ENCODE peak calls at places on chromosomes 4 and X, in eight cellular contexts. One of them, this sample, is unnamed.

GRCh38 chr4:168039593-168039992 is 52.7 kb upstream of the ANXA10 start:
- DNase-seq in progenitor cell of endocrine pancreas: no peak
- DNase-seq in kidney glomerular epithelial cell: no peak
- DNase-seq in lung: no peak
- DNase-seq in RPMI8226: no peak
- DNase-seq in adipocyte: no peak
- DNase-seq in stimulated activated CD4-positive, alpha-beta T cell treated with anti-CD3 and anti-CD28 coated beads, Interleukin-15, amount 100 ng/mL, for 24 hours: no peak
- DNase-seq in HS-5: no peak
- DNase-seq in this sample: no peak

GRCh38 chrX:44244008-44244407 is 99.5 kb downstream of the EFHC2 start:
- DNase-seq in progenitor cell of endocrine pancreas: no peak
- DNase-seq in kidney glomerular epithelial cell: peak
- DNase-seq in lung: no peak
- DNase-seq in RPMI8226: no peak
- DNase-seq in adipocyte: peak
- DNase-seq in stimulated activated CD4-positive, alpha-beta T cell treated with anti-CD3 and anti-CD28 coated beads, Interleukin-15, amount 100 ng/mL, for 24 hours: no peak
- DNase-seq in HS-5: peak
- DNase-seq in this sample: peak

GRCh38 chr4:4593596-4593995 is 51.7 kb upstream of the STX18 start:
- DNase-seq in progenitor cell of endocrine pancreas: no peak
- DNase-seq in kidney glomerular epithelial cell: no peak
- DNase-seq in lung: no peak
- DNase-seq in RPMI8226: no peak
- DNase-seq in adipocyte: no peak
- DNase-seq in stimulated activated CD4-positive, alpha-beta T cell treated with anti-CD3 and anti-CD28 coated beads, Interleukin-15, amount 100 ng/mL, for 24 hours: no peak
- DNase-seq in HS-5: no peak
- DNase-seq in this sample: no peak

GRCh38 chrX:70636218-70636617 is 191.6 kb downstream of the DLG3 start:
- DNase-seq in progenitor cell of endocrine pancreas: no peak
- DNase-seq in kidney glomerular epithelial cell: no peak
- DNase-seq in lung: no peak
- DNase-seq in RPMI8226: no peak
- DNase-seq in adipocyte: no peak
- DNase-seq in stimulated activated CD4-positive, alpha-beta T cell treated with anti-CD3 and anti-CD28 coated beads, Interleukin-15, amount 100 ng/mL, for 24 hours: no peak
- DNase-seq in HS-5: no peak
- DNase-seq in this sample: no peak

GRCh38 chr4:157980158-157980557 is 192.7 kb downstream of the GASK1B start:
- DNase-seq in progenitor cell of endocrine pancreas: no peak
- DNase-seq in kidney glomerular epithelial cell: no peak
- DNase-seq in lung: no peak
- DNase-seq in RPMI8226: no peak
- DNase-seq in adipocyte: no peak
- DNase-seq in stimulated activated CD4-positive, alpha-beta T cell treated with anti-CD3 and anti-CD28 coated beads, Interleukin-15, amount 100 ng/mL, for 24 hours: no peak
- DNase-seq in HS-5: no peak
- DNase-seq in this sample: no peak

GRCh38 chr4:76897522-76898384 is at the start of gene SOWAHB:
- DNase-seq in progenitor cell of endocrine pancreas: peak
- DNase-seq in kidney glomerular epithelial cell: peak
- DNase-seq in lung: peak
- DNase-seq in RPMI8226: no peak
- DNase-seq in adipocyte: peak
- DNase-seq in stimulated activated CD4-positive, alpha-beta T cell treated with anti-CD3 and anti-CD28 coated beads, Interleukin-15, amount 100 ng/mL, for 24 hours: peak
- DNase-seq in HS-5: no peak
- DNase-seq in this sample: peak

GRCh38 chr4:68180858-68181531 is 51.3 kb upstream of the TMPRSS11F start:
- DNase-seq in progenitor cell of endocrine pancreas: no peak
- DNase-seq in kidney glomerular epithelial cell: peak
- DNase-seq in lung: no peak
- DNase-seq in RPMI8226: no peak
- DNase-seq in adipocyte: peak
- DNase-seq in stimulated activated CD4-positive, alpha-beta T cell treated with anti-CD3 and anti-CD28 coated beads, Interleukin-15, amount 100 ng/mL, for 24 hours: no peak
- DNase-seq in HS-5: peak
- DNase-seq in this sample: no peak

GRCh38 chrX:5876984-5877655 is 351.5 kb downstream of the NLGN4X start:
- DNase-seq in progenitor cell of endocrine pancreas: peak
- DNase-seq in kidney glomerular epithelial cell: peak
- DNase-seq in lung: peak
- DNase-seq in RPMI8226: peak
- DNase-seq in adipocyte: no peak
- DNase-seq in stimulated activated CD4-positive, alpha-beta T cell treated with anti-CD3 and anti-CD28 coated beads, Interleukin-15, amount 100 ng/mL, for 24 hours: no peak
- DNase-seq in HS-5: no peak
- DNase-seq in this sample: peak

GRCh38 chr4:7392438-7393374 is 42.0 kb downstream of the PSAPL1 start:
- DNase-seq in progenitor cell of endocrine pancreas: no peak
- DNase-seq in kidney glomerular epithelial cell: peak
- DNase-seq in lung: no peak
- DNase-seq in RPMI8226: no peak
- DNase-seq in adipocyte: peak
- DNase-seq in stimulated activated CD4-positive, alpha-beta T cell treated with anti-CD3 and anti-CD28 coated beads, Interleukin-15, amount 100 ng/mL, for 24 hours: no peak
- DNase-seq in HS-5: no peak
- DNase-seq in this sample: no peak

GRCh38 chrX:85221361-85221760 is 22.2 kb downstream of the SATL1 start:
- DNase-seq in progenitor cell of endocrine pancreas: no peak
- DNase-seq in kidney glomerular epithelial cell: no peak
- DNase-seq in lung: no peak
- DNase-seq in RPMI8226: no peak
- DNase-seq in adipocyte: no peak
- DNase-seq in stimulated activated CD4-positive, alpha-beta T cell treated with anti-CD3 and anti-CD28 coated beads, Interleukin-15, amount 100 ng/mL, for 24 hours: no peak
- DNase-seq in HS-5: no peak
- DNase-seq in this sample: no peak

GRCh38 chrX:139203681-139204575 is 326.6 kb upstream of the F9 start:
- DNase-seq in progenitor cell of endocrine pancreas: peak
- DNase-seq in kidney glomerular epithelial cell: no peak
- DNase-seq in lung: no peak
- DNase-seq in RPMI8226: peak
- DNase-seq in adipocyte: peak
- DNase-seq in stimulated activated CD4-positive, alpha-beta T cell treated with anti-CD3 and anti-CD28 coated beads, Interleukin-15, amount 100 ng/mL, for 24 hours: peak
- DNase-seq in HS-5: no peak
- DNase-seq in this sample: peak

GRCh38 chr4:38968668-38969067 is 63.5 kb downstream of the TMEM156 start:
- DNase-seq in progenitor cell of endocrine pancreas: no peak
- DNase-seq in kidney glomerular epithelial cell: no peak
- DNase-seq in lung: no peak
- DNase-seq in RPMI8226: no peak
- DNase-seq in adipocyte: no peak
- DNase-seq in stimulated activated CD4-positive, alpha-beta T cell treated with anti-CD3 and anti-CD28 coated beads, Interleukin-15, amount 100 ng/mL, for 24 hours: no peak
- DNase-seq in HS-5: no peak
- DNase-seq in this sample: no peak

GRCh38 chrX:25976683-25977310 is 161.3 kb upstream of the MAGEB18 start:
- DNase-seq in progenitor cell of endocrine pancreas: no peak
- DNase-seq in kidney glomerular epithelial cell: no peak
- DNase-seq in lung: no peak
- DNase-seq in RPMI8226: peak
- DNase-seq in adipocyte: no peak
- DNase-seq in stimulated activated CD4-positive, alpha-beta T cell treated with anti-CD3 and anti-CD28 coated beads, Interleukin-15, amount 100 ng/mL, for 24 hours: no peak
- DNase-seq in HS-5: no peak
- DNase-seq in this sample: no peak

GRCh38 chr4:92305878-92306520 is 2.2 kb downstream of the GRID2 start:
- DNase-seq in progenitor cell of endocrine pancreas: no peak
- DNase-seq in kidney glomerular epithelial cell: no peak
- DNase-seq in lung: no peak
- DNase-seq in RPMI8226: no peak
- DNase-seq in adipocyte: no peak
- DNase-seq in stimulated activated CD4-positive, alpha-beta T cell treated with anti-CD3 and anti-CD28 coated beads, Interleukin-15, amount 100 ng/mL, for 24 hours: no peak
- DNase-seq in HS-5: no peak
- DNase-seq in this sample: no peak

GRCh38 chr4:119113033-119113655 is 22.5 kb upstream of the MYOZ2 start:
- DNase-seq in progenitor cell of endocrine pancreas: no peak
- DNase-seq in kidney glomerular epithelial cell: peak
- DNase-seq in lung: no peak
- DNase-seq in RPMI8226: no peak
- DNase-seq in adipocyte: peak
- DNase-seq in stimulated activated CD4-positive, alpha-beta T cell treated with anti-CD3 and anti-CD28 coated beads, Interleukin-15, amount 100 ng/mL, for 24 hours: no peak
- DNase-seq in HS-5: peak
- DNase-seq in this sample: no peak

GRCh38 chr4:15729910-15730533 is 27.2 kb downstream of the BST1 start:
- DNase-seq in progenitor cell of endocrine pancreas: no peak
- DNase-seq in kidney glomerular epithelial cell: peak
- DNase-seq in lung: no peak
- DNase-seq in RPMI8226: peak
- DNase-seq in adipocyte: peak
- DNase-seq in stimulated activated CD4-positive, alpha-beta T cell treated with anti-CD3 and anti-CD28 coated beads, Interleukin-15, amount 100 ng/mL, for 24 hours: peak
- DNase-seq in HS-5: no peak
- DNase-seq in this sample: no peak

GRCh38 chrX:23228950-23229448 is 105.7 kb upstream of the PTCHD1 start:
- DNase-seq in progenitor cell of endocrine pancreas: no peak
- DNase-seq in kidney glomerular epithelial cell: no peak
- DNase-seq in lung: peak
- DNase-seq in RPMI8226: no peak
- DNase-seq in adipocyte: no peak
- DNase-seq in stimulated activated CD4-positive, alpha-beta T cell treated with anti-CD3 and anti-CD28 coated beads, Interleukin-15, amount 100 ng/mL, for 24 hours: no peak
- DNase-seq in HS-5: no peak
- DNase-seq in this sample: no peak

GRCh38 chr4:145824469-145824868 is 114.2 kb downstream of the ZNF827 start:
- DNase-seq in progenitor cell of endocrine pancreas: no peak
- DNase-seq in kidney glomerular epithelial cell: no peak
- DNase-seq in lung: no peak
- DNase-seq in RPMI8226: no peak
- DNase-seq in adipocyte: no peak
- DNase-seq in stimulated activated CD4-positive, alpha-beta T cell treated with anti-CD3 and anti-CD28 coated beads, Interleukin-15, amount 100 ng/mL, for 24 hours: no peak
- DNase-seq in HS-5: no peak
- DNase-seq in this sample: no peak

GRCh38 chr4:107913283-107913899 is 18.0 kb upstream of the CYP2U1 start:
- DNase-seq in progenitor cell of endocrine pancreas: peak
- DNase-seq in kidney glomerular epithelial cell: peak
- DNase-seq in lung: peak
- DNase-seq in RPMI8226: peak
- DNase-seq in adipocyte: peak
- DNase-seq in stimulated activated CD4-positive, alpha-beta T cell treated with anti-CD3 and anti-CD28 coated beads, Interleukin-15, amount 100 ng/mL, for 24 hours: peak
- DNase-seq in HS-5: no peak
- DNase-seq in this sample: peak

GRCh38 chr4:76354517-76355473 is 48.3 kb downstream of the STBD1 start:
- DNase-seq in progenitor cell of endocrine pancreas: no peak
- DNase-seq in kidney glomerular epithelial cell: no peak
- DNase-seq in lung: no peak
- DNase-seq in RPMI8226: no peak
- DNase-seq in adipocyte: no peak
- DNase-seq in stimulated activated CD4-positive, alpha-beta T cell treated with anti-CD3 and anti-CD28 coated beads, Interleukin-15, amount 100 ng/mL, for 24 hours: peak
- DNase-seq in HS-5: no peak
- DNase-seq in this sample: no peak

GRCh38 chr4:94714761-94715160 is 43.0 kb upstream of the BMPR1B start:
- DNase-seq in progenitor cell of endocrine pancreas: no peak
- DNase-seq in kidney glomerular epithelial cell: no peak
- DNase-seq in lung: no peak
- DNase-seq in RPMI8226: no peak
- DNase-seq in adipocyte: peak
- DNase-seq in stimulated activated CD4-positive, alpha-beta T cell treated with anti-CD3 and anti-CD28 coated beads, Interleukin-15, amount 100 ng/mL, for 24 hours: no peak
- DNase-seq in HS-5: no peak
- DNase-seq in this sample: no peak

GRCh38 chr4:163591614-163592020 is 97.1 kb downstream of the TMA16 start:
- DNase-seq in progenitor cell of endocrine pancreas: no peak
- DNase-seq in kidney glomerular epithelial cell: no peak
- DNase-seq in lung: no peak
- DNase-seq in RPMI8226: no peak
- DNase-seq in adipocyte: no peak
- DNase-seq in stimulated activated CD4-positive, alpha-beta T cell treated with anti-CD3 and anti-CD28 coated beads, Interleukin-15, amount 100 ng/mL, for 24 hours: no peak
- DNase-seq in HS-5: no peak
- DNase-seq in this sample: no peak

GRCh38 chrX:19673334-19674040 is 158.2 kb upstream of the MAP3K15 start:
- DNase-seq in progenitor cell of endocrine pancreas: no peak
- DNase-seq in kidney glomerular epithelial cell: peak
- DNase-seq in lung: peak
- DNase-seq in RPMI8226: no peak
- DNase-seq in adipocyte: peak
- DNase-seq in stimulated activated CD4-positive, alpha-beta T cell treated with anti-CD3 and anti-CD28 coated beads, Interleukin-15, amount 100 ng/mL, for 24 hours: no peak
- DNase-seq in HS-5: peak
- DNase-seq in this sample: peak

GRCh38 chr4:16205298-16206164 is 20.7 kb downstream of the TAPT1 start:
- DNase-seq in progenitor cell of endocrine pancreas: no peak
- DNase-seq in kidney glomerular epithelial cell: peak
- DNase-seq in lung: no peak
- DNase-seq in RPMI8226: peak
- DNase-seq in adipocyte: peak
- DNase-seq in stimulated activated CD4-positive, alpha-beta T cell treated with anti-CD3 and anti-CD28 coated beads, Interleukin-15, amount 100 ng/mL, for 24 hours: no peak
- DNase-seq in HS-5: no peak
- DNase-seq in this sample: peak

GRCh38 chr4:168803727-168804126 is 206.3 kb downstream of the CBR4 start:
- DNase-seq in progenitor cell of endocrine pancreas: no peak
- DNase-seq in kidney glomerular epithelial cell: peak
- DNase-seq in lung: no peak
- DNase-seq in RPMI8226: no peak
- DNase-seq in adipocyte: peak
- DNase-seq in stimulated activated CD4-positive, alpha-beta T cell treated with anti-CD3 and anti-CD28 coated beads, Interleukin-15, amount 100 ng/mL, for 24 hours: no peak
- DNase-seq in HS-5: no peak
- DNase-seq in this sample: no peak

GRCh38 chrX:31117195-31117594 is 45.4 kb upstream of the FTHL17 start:
- DNase-seq in progenitor cell of endocrine pancreas: no peak
- DNase-seq in kidney glomerular epithelial cell: no peak
- DNase-seq in lung: no peak
- DNase-seq in RPMI8226: no peak
- DNase-seq in adipocyte: no peak
- DNase-seq in stimulated activated CD4-positive, alpha-beta T cell treated with anti-CD3 and anti-CD28 coated beads, Interleukin-15, amount 100 ng/mL, for 24 hours: no peak
- DNase-seq in HS-5: no peak
- DNase-seq in this sample: no peak

GRCh38 chrX:22116585-22117546 is 84.7 kb downstream of the PHEX start:
- DNase-seq in progenitor cell of endocrine pancreas: no peak
- DNase-seq in kidney glomerular epithelial cell: no peak
- DNase-seq in lung: no peak
- DNase-seq in RPMI8226: no peak
- DNase-seq in adipocyte: no peak
- DNase-seq in stimulated activated CD4-positive, alpha-beta T cell treated with anti-CD3 and anti-CD28 coated beads, Interleukin-15, amount 100 ng/mL, for 24 hours: no peak
- DNase-seq in HS-5: no peak
- DNase-seq in this sample: peak

This sample was measured in Caco-2.